ENCODE peak calls at places on chromosomes 4 and X, in seven cellular contexts. I, T, R, Y, B, L and K are unnamed samples.

GRCh38 chrX:15334561-15334960 is 762 bp downstream of the PIGA start:
- DNase-seq in I (no peak), T (no peak), R (no peak), Y (peak; percentile 30), B (no peak), L (no peak), K (no peak)

GRCh38 chr4:176838611-176839411 is 46.1 kb upstream of the VEGFC start:
- DNase-seq in I (no peak), T (no peak), R (no peak), Y (peak; percentile 40), B (no peak), L (no peak), K (no peak)

GRCh38 chr4:10554694-10555093 is 97.5 kb upstream of the ZNF518B start:
- DNase-seq in I (peak; percentile 84), T (no peak), R (peak; percentile 9), Y (peak; percentile 80), B (peak; percentile 64), L (peak; percentile 48), K (no peak)

GRCh38 chr4:183638436-183638835 is 20.5 kb downstream of the RWDD4 start:
- DNase-seq in I (no peak), T (no peak), R (no peak), Y (peak; percentile 47), B (no peak), L (no peak), K (no peak)

GRCh38 chr4:16483540-16483939 is 257.3 kb upstream of the TAPT1 start:
- DNase-seq in I (no peak), T (no peak), R (no peak), Y (no peak), B (no peak), L (no peak), K (no peak)

GRCh38 chr4:84336964-84337705 is 162.0 kb downstream of the NKX6-1 start:
- DNase-seq in I (peak; percentile 14), T (no peak), R (no peak), Y (no peak), B (no peak), L (no peak), K (no peak)

GRCh38 chr4:110414590-110414989 is 61.4 kb upstream of the ENPEP start:
- DNase-seq in I (no peak), T (no peak), R (no peak), Y (no peak), B (no peak), L (no peak), K (no peak)

GRCh38 chrX:119410027-119410819 is 11.1 kb downstream of the SLC25A43 start:
- DNase-seq in I (no peak), T (no peak), R (no peak), Y (peak; percentile 75), B (peak; percentile 75), L (no peak), K (no peak)

GRCh38 chr4:76596713-76597112 is 161.7 kb downstream of the SHROOM3 start:
- DNase-seq in I (no peak), T (no peak), R (no peak), Y (no peak), B (no peak), L (no peak), K (no peak)

GRCh38 chr4:100189820-100190642 is at the start of gene DDIT4L:
- DNase-seq in I (no peak), T (no peak), R (no peak), Y (peak; percentile 33), B (peak; percentile 29), L (peak; percentile 31), K (no peak)

GRCh38 chrX:45807572-45808425 is 607.1 kb upstream of the DIPK2B start:
- DNase-seq in I (no peak), T (no peak), R (no peak), Y (peak; percentile 79), B (no peak), L (no peak), K (no peak)

GRCh38 chr4:141388483-141388882 is 167.8 kb downstream of the ZNF330 start:
- DNase-seq in I (no peak), T (no peak), R (no peak), Y (peak; percentile 79), B (no peak), L (no peak), K (no peak)

GRCh38 chr4:186839122-186840037 is 115.7 kb upstream of the FAT1 start:
- DNase-seq in I (no peak), T (no peak), R (no peak), Y (peak; percentile 91), B (no peak), L (no peak), K (no peak)

GRCh38 chrX:150635952-150636351 is 57.2 kb upstream of the MTMR1 start:
- DNase-seq in I (no peak), T (no peak), R (peak; percentile 13), Y (peak; percentile 70), B (no peak), L (no peak), K (peak; percentile 27)